ENCODE peak calls at places on chromosomes 4 and X, in ten cellular contexts. Z is HepG2, J is AG10803, T is AG04449, M is endothelial cell of umbilical vein, I is Peyer's patch, D is upper lobe of right lung, A is psoas muscle, E is gastrocnemius medialis, K is tibial artery. G is an unnamed sample.

GRCh38 chr4:38949416-38950051 is 81.9 kb downstream of the FAM114A1 start:
- DNase-seq in Z (no peak), J (peak), T (no peak), M (peak), I (no peak), D (no peak), A (no peak), E (no peak), K (no peak), G (no peak)

GRCh38 chr4:75698162-75698962 is 25.2 kb upstream of the G3BP2 start:
- DNase-seq in Z (no peak), J (no peak), T (no peak), M (no peak), I (peak), D (no peak), A (no peak), E (no peak), K (no peak), G (no peak)

GRCh38 chr4:159367421-159368105 is 264.7 kb downstream of the RAPGEF2 start:
- DNase-seq in Z (no peak), J (peak), T (no peak), M (no peak), I (no peak), D (no peak), A (no peak), E (no peak), K (no peak), G (no peak)

GRCh38 chr4:140799686-140800225 is 43.6 kb upstream of the TBC1D9 start:
- DNase-seq in Z (no peak), J (no peak), T (no peak), M (no peak), I (no peak), D (no peak), A (no peak), E (no peak), K (no peak), G (no peak)

GRCh38 chr4:187827631-187828030 is 167.9 kb upstream of the ZFP42 start:
- DNase-seq in Z (no peak), J (no peak), T (no peak), M (no peak), I (no peak), D (no peak), A (no peak), E (no peak), K (no peak), G (no peak)

GRCh38 chrX:48558270-48558669 is 16.0 kb upstream of the RBM3 start:
- DNase-seq in Z (no peak), J (peak), T (peak), M (peak), I (no peak), D (no peak), A (no peak), E (no peak), K (no peak), G (peak)

GRCh38 chr4:146445198-146446150 is 76.3 kb downstream of the SLC10A7 start:
- DNase-seq in Z (no peak), J (no peak), T (no peak), M (no peak), I (no peak), D (no peak), A (no peak), E (no peak), K (no peak), G (no peak)

GRCh38 chr4:166435449-166435848 is 562.4 kb downstream of the TLL1 start:
- DNase-seq in Z (no peak), J (peak), T (peak), M (peak), I (no peak), D (no peak), A (no peak), E (no peak), K (no peak), G (peak)

GRCh38 chr4:10003666-10004065 is 17.6 kb downstream of the SLC2A9 start:
- DNase-seq in Z (no peak), J (no peak), T (no peak), M (no peak), I (no peak), D (no peak), A (no peak), E (no peak), K (no peak), G (no peak)

GRCh38 chr4:184310171-184310567 is 92.5 kb upstream of the ENPP6 start:
- DNase-seq in Z (no peak), J (no peak), T (no peak), M (peak), I (peak), D (no peak), A (no peak), E (peak), K (no peak), G (no peak)

GRCh38 chrX:1386338-1387127 is 5.4 kb downstream of the SLC25A6 start:
- DNase-seq in Z (no peak), J (no peak), T (no peak), M (no peak), I (peak), D (peak), A (no peak), E (peak), K (no peak), G (no peak)

GRCh38 chrX:12825801-12826200 is 34.6 kb downstream of the PRPS2 start:
- DNase-seq in Z (no peak), J (no peak), T (no peak), M (peak), I (no peak), D (no peak), A (no peak), E (no peak), K (no peak), G (no peak)

GRCh38 chr4:183214912-183215488 is 105.1 kb downstream of the CLDN22 start:
- DNase-seq in Z (no peak), J (no peak), T (no peak), M (no peak), I (no peak), D (no peak), A (no peak), E (no peak), K (no peak), G (no peak)

GRCh38 chr4:181674315-181674714 is 568.9 kb upstream of the TENM3 start:
- DNase-seq in Z (no peak), J (peak), T (peak), M (no peak), I (no peak), D (no peak), A (no peak), E (no peak), K (no peak), G (peak)

GRCh38 chr4:81651500-81651899 is 179.8 kb upstream of the RASGEF1B start:
- DNase-seq in Z (no peak), J (no peak), T (no peak), M (no peak), I (no peak), D (no peak), A (no peak), E (no peak), K (no peak), G (no peak)

GRCh38 chr4:40180356-40180755 is 16.5 kb upstream of the RHOH start:
- DNase-seq in Z (no peak), J (peak), T (peak), M (peak), I (no peak), D (no peak), A (no peak), E (no peak), K (no peak), G (peak)

GRCh38 chr4:25174674-25175073 is 14.4 kb upstream of the SEPSECS start:
- DNase-seq in Z (no peak), J (peak), T (no peak), M (no peak), I (no peak), D (no peak), A (no peak), E (no peak), K (no peak), G (no peak)

GRCh38 chrX:50680990-50681389 is 133.0 kb downstream of the SHROOM4 start:
- DNase-seq in Z (no peak), J (no peak), T (no peak), M (peak), I (no peak), D (no peak), A (no peak), E (no peak), K (no peak), G (no peak)

GRCh38 chrX:147803948-147804347 is 107.8 kb upstream of the FMR1 start:
- DNase-seq in Z (peak), J (peak), T (no peak), M (no peak), I (no peak), D (no peak), A (no peak), E (no peak), K (no peak), G (no peak)

GRCh38 chr4:26687728-26688127 is 103.8 kb downstream of the TBC1D19 start:
- DNase-seq in Z (no peak), J (peak), T (peak), M (no peak), I (no peak), D (no peak), A (no peak), E (no peak), K (no peak), G (peak)

GRCh38 chr4:40327340-40327739 is 7.8 kb upstream of the CHRNA9 start:
- DNase-seq in Z (no peak), J (no peak), T (no peak), M (no peak), I (no peak), D (no peak), A (no peak), E (no peak), K (no peak), G (no peak)

GRCh38 chr4:8199594-8200301 is 658 bp downstream of the SH3TC1 start:
- DNase-seq in Z (no peak), J (no peak), T (no peak), M (peak), I (no peak), D (peak), A (no peak), E (no peak), K (no peak), G (no peak)

GRCh38 chrX:73561791-73562190 is 1.2 kb upstream of the CHIC1 start:
- DNase-seq in Z (no peak), J (peak), T (no peak), M (no peak), I (no peak), D (no peak), A (no peak), E (no peak), K (no peak), G (no peak)

GRCh38 chr4:100555791-100556190 is 38.0 kb upstream of the EMCN start:
- DNase-seq in Z (no peak), J (peak), T (no peak), M (peak), I (no peak), D (no peak), A (no peak), E (no peak), K (no peak), G (no peak)

GRCh38 chr4:133711817-133712216 is 489.8 kb downstream of the PABPC4L start:
- DNase-seq in Z (no peak), J (no peak), T (no peak), M (no peak), I (no peak), D (no peak), A (no peak), E (no peak), K (no peak), G (no peak)

GRCh38 chr4:76689079-76689817 is 208.7 kb downstream of the SOWAHB start:
- DNase-seq in Z (no peak), J (peak), T (no peak), M (peak), I (no peak), D (peak), A (peak), E (no peak), K (peak), G (no peak)

GRCh38 chrX:49256268-49256995 is 8.1 kb downstream of the FOXP3 start:
- DNase-seq in Z (no peak), J (no peak), T (no peak), M (no peak), I (no peak), D (no peak), A (no peak), E (no peak), K (no peak), G (no peak)

GRCh38 chrX:35711281-35711680 is 86.9 kb upstream of the MAGEB16 start:
- DNase-seq in Z (no peak), J (no peak), T (no peak), M (no peak), I (no peak), D (no peak), A (no peak), E (no peak), K (no peak), G (no peak)

GRCh38 chr4:128385683-128386304 is 98.2 kb upstream of the PGRMC2 start:
- DNase-seq in Z (peak), J (peak), T (no peak), M (peak), I (no peak), D (no peak), A (no peak), E (peak), K (no peak), G (no peak)

GRCh38 chr4:104860227-104861123 is 286.2 kb upstream of the TET2 start:
- DNase-seq in Z (peak), J (peak), T (peak), M (peak), I (peak), D (no peak), A (no peak), E (peak), K (peak), G (peak)

GRCh38 chrX:50579955-50580354 is 109.3 kb upstream of the DGKK start:
- DNase-seq in Z (peak), J (peak), T (peak), M (peak), I (peak), D (no peak), A (no peak), E (no peak), K (peak), G (peak)

GRCh38 chr4:35912174-35912573 is 332.1 kb downstream of the ARAP2 start:
- DNase-seq in Z (no peak), J (no peak), T (no peak), M (no peak), I (no peak), D (no peak), A (no peak), E (no peak), K (no peak), G (no peak)

GRCh38 chr4:148375581-148375980 is 66.6 kb downstream of the NR3C2 start:
- DNase-seq in Z (no peak), J (no peak), T (no peak), M (no peak), I (no peak), D (no peak), A (no peak), E (no peak), K (no peak), G (no peak)

GRCh38 chr4:148373093-148373492 is 69.1 kb downstream of the NR3C2 start:
- DNase-seq in Z (no peak), J (no peak), T (no peak), M (no peak), I (no peak), D (no peak), A (no peak), E (no peak), K (no peak), G (no peak)

GRCh38 chr4:148376151-148376550 is 66.1 kb downstream of the NR3C2 start:
- DNase-seq in Z (peak), J (peak), T (no peak), M (peak), I (peak), D (no peak), A (no peak), E (peak), K (peak), G (no peak)
- H3K4me3 ChIP-seq in Z (no peak), J (no peak), T (no peak), M (peak), I (no peak), D (peak), A (peak), E (peak), K (peak), G (no peak)

GRCh38 chr4:123995939-123996338 is 599.3 kb downstream of the SPRY1 start:
- DNase-seq in Z (no peak), J (peak), T (peak), M (peak), I (no peak), D (no peak), A (no peak), E (no peak), K (no peak), G (peak)
- TF ChIP-seq CTCF in Z (no peak), J (no peak), T (no peak), M (no peak), I (no peak), D (no peak), A (no peak), E (no peak), K (no peak), G (no peak)

DNA sequence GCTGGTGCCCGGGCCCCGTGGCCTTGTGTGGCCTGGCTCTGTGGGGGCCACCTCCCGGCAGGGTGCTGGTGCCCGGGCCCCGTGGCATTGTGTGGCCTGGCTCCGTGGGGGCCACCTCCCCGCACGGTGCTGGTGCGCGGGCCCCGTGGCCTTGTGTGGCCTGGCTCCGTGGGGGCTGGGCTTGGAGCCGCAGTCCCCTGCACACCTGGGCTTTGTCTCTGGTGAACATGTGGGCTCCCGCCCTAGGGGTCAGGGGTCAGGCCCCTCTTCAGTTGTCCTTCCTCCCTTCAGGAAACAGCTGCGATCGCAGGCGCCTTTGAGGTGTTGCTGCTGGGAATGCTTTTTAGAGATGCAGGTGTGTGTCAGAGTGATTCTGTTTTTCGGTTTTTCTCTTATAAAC is 17.2 kb downstream of the UVSSA start:
- DNase-seq in Z (no peak), J (no peak), T (no peak), M (no peak), I (no peak), D (no peak), A (no peak), E (no peak), K (no peak), G (no peak)
- H3K4me3 ChIP-seq in Z (no peak), J (no peak), T (no peak), M (no peak), I (no peak), D (no peak), A (no peak), E (no peak), K (no peak), G (no peak)

GRCh38 chr4:4256799-4257198 is 8.8 kb upstream of the TMEM128 start:
- DNase-seq in Z (no peak), J (no peak), T (no peak), M (no peak), I (no peak), D (no peak), A (no peak), E (no peak), K (no peak), G (no peak)

GRCh38 chr4:4254666-4255065 is 6.6 kb upstream of the TMEM128 start:
- DNase-seq in Z (peak), J (no peak), T (no peak), M (no peak), I (no peak), D (no peak), A (no peak), E (no peak), K (no peak), G (no peak)

GRCh38 chr4:4259484-4260100 is 11.6 kb upstream of the TMEM128 start:
- DNase-seq in Z (peak), J (no peak), T (no peak), M (no peak), I (no peak), D (no peak), A (no peak), E (no peak), K (no peak), G (no peak)

GRCh38 chr4:4260185-4260751 is 12.2 kb upstream of the TMEM128 start:
- DNase-seq in Z (peak), J (peak), T (peak), M (peak), I (no peak), D (no peak), A (no peak), E (no peak), K (no peak), G (peak)
- TF ChIP-seq CTCF in Z (peak), J (peak), T (peak), M (peak), I (peak), D (peak), A (no peak), E (no peak), K (no peak), G (peak)

GRCh38 chr4:122914938-122915337 is 7.5 kb downstream of the NUDT6 start:
- DNase-seq in Z (no peak), J (peak), T (no peak), M (no peak), I (no peak), D (no peak), A (no peak), E (no peak), K (no peak), G (no peak)
- H3K4me3 ChIP-seq in Z (no peak), J (no peak), T (no peak), M (no peak), I (no peak), D (no peak), A (no peak), E (no peak), K (no peak), G (no peak)

GRCh38 chrX:31213941-31214340 is 142.1 kb upstream of the FTHL17 start:
- DNase-seq in Z (no peak), J (peak), T (no peak), M (peak), I (no peak), D (no peak), A (no peak), E (no peak), K (no peak), G (no peak)
- TF ChIP-seq CTCF in Z (peak), J (peak), T (peak), M (peak), I (no peak), D (peak), A (peak), E (peak), K (peak), G (peak)